ENCODE peak calls at places on chromosomes 6 and 20, in nine cellular contexts. One of them, this sample, is unnamed.

GRCh38 chr6:111602481-111603404 is 2.9 kb downstream of the TRAF3IP2 start:
- DNase-seq in stimulated activated CD4-positive, alpha-beta T cell treated with anti-CD3 and anti-CD28 coated beads, Interleukin-1b, Interleukin-23, amount 100 ng/mL, for 24 hours: no peak
- DNase-seq in HuH-7.5: no peak
- DNase-seq in activated CD8-positive, alpha-beta memory T cell treated with anti-CD3 and anti-CD28 coated beads, Interleukin-2, amount 10 ng/mL, durations not matched to agents 7 days and 5 days: no peak
- DNase-seq in HS-5: no peak
- DNase-seq in H9: no peak
- DNase-seq in activated gamma-delta T cell treated with anti-CD3 and anti-CD28 coated beads, Interleukin-2, amount 50 U/mL, for 16 hours: no peak
- DNase-seq in KBM-7: no peak
- DNase-seq in iris pigment epithelial cell: peak
- DNase-seq in this sample: no peak

GRCh38 chr20:237479-237878 is 10.4 kb downstream of the DEFB129 start:
- DNase-seq in stimulated activated CD4-positive, alpha-beta T cell treated with anti-CD3 and anti-CD28 coated beads, Interleukin-1b, Interleukin-23, amount 100 ng/mL, for 24 hours: no peak
- DNase-seq in HuH-7.5: no peak
- DNase-seq in activated CD8-positive, alpha-beta memory T cell treated with anti-CD3 and anti-CD28 coated beads, Interleukin-2, amount 10 ng/mL, durations not matched to agents 7 days and 5 days: peak
- DNase-seq in HS-5: no peak
- DNase-seq in H9: no peak
- DNase-seq in activated gamma-delta T cell treated with anti-CD3 and anti-CD28 coated beads, Interleukin-2, amount 50 U/mL, for 16 hours: no peak
- DNase-seq in KBM-7: peak
- DNase-seq in iris pigment epithelial cell: peak
- DNase-seq in this sample: no peak

GRCh38 chr20:26208296-26209091 is 511.8 kb upstream of the ZNF337 start:
- DNase-seq in stimulated activated CD4-positive, alpha-beta T cell treated with anti-CD3 and anti-CD28 coated beads, Interleukin-1b, Interleukin-23, amount 100 ng/mL, for 24 hours: no peak
- DNase-seq in HuH-7.5: no peak
- DNase-seq in activated CD8-positive, alpha-beta memory T cell treated with anti-CD3 and anti-CD28 coated beads, Interleukin-2, amount 10 ng/mL, durations not matched to agents 7 days and 5 days: peak
- DNase-seq in HS-5: no peak
- DNase-seq in H9: peak
- DNase-seq in activated gamma-delta T cell treated with anti-CD3 and anti-CD28 coated beads, Interleukin-2, amount 50 U/mL, for 16 hours: no peak
- DNase-seq in KBM-7: no peak
- DNase-seq in iris pigment epithelial cell: no peak
- DNase-seq in this sample: no peak

GRCh38 chr6:128208078-128208477 is 307.2 kb upstream of the THEMIS start:
- DNase-seq in stimulated activated CD4-positive, alpha-beta T cell treated with anti-CD3 and anti-CD28 coated beads, Interleukin-1b, Interleukin-23, amount 100 ng/mL, for 24 hours: no peak
- DNase-seq in HuH-7.5: no peak
- DNase-seq in activated CD8-positive, alpha-beta memory T cell treated with anti-CD3 and anti-CD28 coated beads, Interleukin-2, amount 10 ng/mL, durations not matched to agents 7 days and 5 days: no peak
- DNase-seq in HS-5: peak
- DNase-seq in H9: no peak
- DNase-seq in activated gamma-delta T cell treated with anti-CD3 and anti-CD28 coated beads, Interleukin-2, amount 50 U/mL, for 16 hours: no peak
- DNase-seq in KBM-7: no peak
- DNase-seq in iris pigment epithelial cell: peak
- DNase-seq in this sample: no peak

GRCh38 chr6:156029296-156029985 is 573.8 kb upstream of the NOX3 start:
- DNase-seq in stimulated activated CD4-positive, alpha-beta T cell treated with anti-CD3 and anti-CD28 coated beads, Interleukin-1b, Interleukin-23, amount 100 ng/mL, for 24 hours: no peak
- DNase-seq in HuH-7.5: no peak
- DNase-seq in activated CD8-positive, alpha-beta memory T cell treated with anti-CD3 and anti-CD28 coated beads, Interleukin-2, amount 10 ng/mL, durations not matched to agents 7 days and 5 days: no peak
- DNase-seq in HS-5: no peak
- DNase-seq in H9: no peak
- DNase-seq in activated gamma-delta T cell treated with anti-CD3 and anti-CD28 coated beads, Interleukin-2, amount 50 U/mL, for 16 hours: no peak
- DNase-seq in KBM-7: no peak
- DNase-seq in iris pigment epithelial cell: no peak
- DNase-seq in this sample: no peak

GRCh38 chr20:55153321-55153720 is 677.9 kb downstream of the DOK5 start:
- DNase-seq in stimulated activated CD4-positive, alpha-beta T cell treated with anti-CD3 and anti-CD28 coated beads, Interleukin-1b, Interleukin-23, amount 100 ng/mL, for 24 hours: no peak
- DNase-seq in HuH-7.5: no peak
- DNase-seq in activated CD8-positive, alpha-beta memory T cell treated with anti-CD3 and anti-CD28 coated beads, Interleukin-2, amount 10 ng/mL, durations not matched to agents 7 days and 5 days: no peak
- DNase-seq in HS-5: no peak
- DNase-seq in H9: no peak
- DNase-seq in activated gamma-delta T cell treated with anti-CD3 and anti-CD28 coated beads, Interleukin-2, amount 50 U/mL, for 16 hours: no peak
- DNase-seq in KBM-7: no peak
- DNase-seq in iris pigment epithelial cell: no peak
- DNase-seq in this sample: no peak

GRCh38 chr20:61092199-61092598 is 159.9 kb upstream of the CDH4 start:
- DNase-seq in stimulated activated CD4-positive, alpha-beta T cell treated with anti-CD3 and anti-CD28 coated beads, Interleukin-1b, Interleukin-23, amount 100 ng/mL, for 24 hours: no peak
- DNase-seq in HuH-7.5: no peak
- DNase-seq in activated CD8-positive, alpha-beta memory T cell treated with anti-CD3 and anti-CD28 coated beads, Interleukin-2, amount 10 ng/mL, durations not matched to agents 7 days and 5 days: no peak
- DNase-seq in HS-5: no peak
- DNase-seq in H9: no peak
- DNase-seq in activated gamma-delta T cell treated with anti-CD3 and anti-CD28 coated beads, Interleukin-2, amount 50 U/mL, for 16 hours: no peak
- DNase-seq in KBM-7: no peak
- DNase-seq in iris pigment epithelial cell: no peak
- DNase-seq in this sample: no peak

GRCh38 chr20:50671626-50672025 is 19.7 kb downstream of the RIPOR3 start:
- DNase-seq in stimulated activated CD4-positive, alpha-beta T cell treated with anti-CD3 and anti-CD28 coated beads, Interleukin-1b, Interleukin-23, amount 100 ng/mL, for 24 hours: no peak
- DNase-seq in HuH-7.5: no peak
- DNase-seq in activated CD8-positive, alpha-beta memory T cell treated with anti-CD3 and anti-CD28 coated beads, Interleukin-2, amount 10 ng/mL, durations not matched to agents 7 days and 5 days: no peak
- DNase-seq in HS-5: no peak
- DNase-seq in H9: no peak
- DNase-seq in activated gamma-delta T cell treated with anti-CD3 and anti-CD28 coated beads, Interleukin-2, amount 50 U/mL, for 16 hours: no peak
- DNase-seq in KBM-7: no peak
- DNase-seq in iris pigment epithelial cell: no peak
- DNase-seq in this sample: no peak

GRCh38 chr20:62913043-62913630 is 13.2 kb downstream of the DIDO1 start:
- DNase-seq in stimulated activated CD4-positive, alpha-beta T cell treated with anti-CD3 and anti-CD28 coated beads, Interleukin-1b, Interleukin-23, amount 100 ng/mL, for 24 hours: no peak
- DNase-seq in HuH-7.5: peak
- DNase-seq in activated CD8-positive, alpha-beta memory T cell treated with anti-CD3 and anti-CD28 coated beads, Interleukin-2, amount 10 ng/mL, durations not matched to agents 7 days and 5 days: no peak
- DNase-seq in HS-5: no peak
- DNase-seq in H9: no peak
- DNase-seq in activated gamma-delta T cell treated with anti-CD3 and anti-CD28 coated beads, Interleukin-2, amount 50 U/mL, for 16 hours: no peak
- DNase-seq in KBM-7: no peak
- DNase-seq in iris pigment epithelial cell: no peak
- DNase-seq in this sample: no peak

GRCh38 chr20:17910828-17911294 is 57.7 kb downstream of the SNX5 start:
- DNase-seq in stimulated activated CD4-positive, alpha-beta T cell treated with anti-CD3 and anti-CD28 coated beads, Interleukin-1b, Interleukin-23, amount 100 ng/mL, for 24 hours: no peak
- DNase-seq in HuH-7.5: no peak
- DNase-seq in activated CD8-positive, alpha-beta memory T cell treated with anti-CD3 and anti-CD28 coated beads, Interleukin-2, amount 10 ng/mL, durations not matched to agents 7 days and 5 days: no peak
- DNase-seq in HS-5: no peak
- DNase-seq in H9: no peak
- DNase-seq in activated gamma-delta T cell treated with anti-CD3 and anti-CD28 coated beads, Interleukin-2, amount 50 U/mL, for 16 hours: no peak
- DNase-seq in KBM-7: peak
- DNase-seq in iris pigment epithelial cell: peak
- DNase-seq in this sample: peak

GRCh38 chr20:32437391-32438074 is 79.4 kb downstream of the ASXL1 start:
- DNase-seq in stimulated activated CD4-positive, alpha-beta T cell treated with anti-CD3 and anti-CD28 coated beads, Interleukin-1b, Interleukin-23, amount 100 ng/mL, for 24 hours: no peak
- DNase-seq in HuH-7.5: no peak
- DNase-seq in activated CD8-positive, alpha-beta memory T cell treated with anti-CD3 and anti-CD28 coated beads, Interleukin-2, amount 10 ng/mL, durations not matched to agents 7 days and 5 days: no peak
- DNase-seq in HS-5: no peak
- DNase-seq in H9: no peak
- DNase-seq in activated gamma-delta T cell treated with anti-CD3 and anti-CD28 coated beads, Interleukin-2, amount 50 U/mL, for 16 hours: no peak
- DNase-seq in KBM-7: no peak
- DNase-seq in iris pigment epithelial cell: no peak
- DNase-seq in this sample: no peak

GRCh38 chr6:88135578-88136114 is 30.5 kb downstream of the CNR1 start:
- DNase-seq in stimulated activated CD4-positive, alpha-beta T cell treated with anti-CD3 and anti-CD28 coated beads, Interleukin-1b, Interleukin-23, amount 100 ng/mL, for 24 hours: no peak
- DNase-seq in HuH-7.5: no peak
- DNase-seq in activated CD8-positive, alpha-beta memory T cell treated with anti-CD3 and anti-CD28 coated beads, Interleukin-2, amount 10 ng/mL, durations not matched to agents 7 days and 5 days: no peak
- DNase-seq in HS-5: no peak
- DNase-seq in H9: no peak
- DNase-seq in activated gamma-delta T cell treated with anti-CD3 and anti-CD28 coated beads, Interleukin-2, amount 50 U/mL, for 16 hours: no peak
- DNase-seq in KBM-7: no peak
- DNase-seq in iris pigment epithelial cell: no peak
- DNase-seq in this sample: no peak

GRCh38 chr6:28648878-28649375 is 123.2 kb downstream of the GPX5 start:
- DNase-seq in stimulated activated CD4-positive, alpha-beta T cell treated with anti-CD3 and anti-CD28 coated beads, Interleukin-1b, Interleukin-23, amount 100 ng/mL, for 24 hours: no peak
- DNase-seq in HuH-7.5: no peak
- DNase-seq in activated CD8-positive, alpha-beta memory T cell treated with anti-CD3 and anti-CD28 coated beads, Interleukin-2, amount 10 ng/mL, durations not matched to agents 7 days and 5 days: no peak
- DNase-seq in HS-5: no peak
- DNase-seq in H9: no peak
- DNase-seq in activated gamma-delta T cell treated with anti-CD3 and anti-CD28 coated beads, Interleukin-2, amount 50 U/mL, for 16 hours: no peak
- DNase-seq in KBM-7: peak
- DNase-seq in iris pigment epithelial cell: peak
- DNase-seq in this sample: no peak

GRCh38 chr6:42222450-42222849 is 4.8 kb upstream of the MRPS10 start:
- DNase-seq in stimulated activated CD4-positive, alpha-beta T cell treated with anti-CD3 and anti-CD28 coated beads, Interleukin-1b, Interleukin-23, amount 100 ng/mL, for 24 hours: no peak
- DNase-seq in HuH-7.5: no peak
- DNase-seq in activated CD8-positive, alpha-beta memory T cell treated with anti-CD3 and anti-CD28 coated beads, Interleukin-2, amount 10 ng/mL, durations not matched to agents 7 days and 5 days: peak
- DNase-seq in HS-5: no peak
- DNase-seq in H9: no peak
- DNase-seq in activated gamma-delta T cell treated with anti-CD3 and anti-CD28 coated beads, Interleukin-2, amount 50 U/mL, for 16 hours: no peak
- DNase-seq in KBM-7: no peak
- DNase-seq in iris pigment epithelial cell: no peak
- DNase-seq in this sample: no peak

GRCh38 chr20:59604770-59605665 is 678 bp downstream of the PHACTR3 start:
- DNase-seq in stimulated activated CD4-positive, alpha-beta T cell treated with anti-CD3 and anti-CD28 coated beads, Interleukin-1b, Interleukin-23, amount 100 ng/mL, for 24 hours: no peak
- DNase-seq in HuH-7.5: no peak
- DNase-seq in activated CD8-positive, alpha-beta memory T cell treated with anti-CD3 and anti-CD28 coated beads, Interleukin-2, amount 10 ng/mL, durations not matched to agents 7 days and 5 days: no peak
- DNase-seq in HS-5: no peak
- DNase-seq in H9: peak
- DNase-seq in activated gamma-delta T cell treated with anti-CD3 and anti-CD28 coated beads, Interleukin-2, amount 50 U/mL, for 16 hours: no peak
- DNase-seq in KBM-7: no peak
- DNase-seq in iris pigment epithelial cell: no peak
- DNase-seq in this sample: no peak

This sample was measured in T47D.